ENCODE peak calls at places on chromosome 6, in eight cellular contexts. One of them, this sample, is unnamed.

GRCh38 chr6:105452924-105453756 is 50.3 kb upstream of the PREP start:
- DNase-seq in spleen: peak; percentile 83
- DNase-seq in adrenal gland: peak; percentile 57
- DNase-seq in neural progenitor cell: no peak
- DNase-seq in cardiac muscle cell: no peak
- DNase-seq in fibroblast of pulmonary artery: no peak
- DNase-seq in AG04449: no peak
- DNase-seq in osteoblast: no peak
- DNase-seq in this sample: no peak

GRCh38 chr6:130965657-130966056 is 97.4 kb downstream of the EPB41L2 start:
- DNase-seq in spleen: no peak
- DNase-seq in adrenal gland: no peak
- DNase-seq in neural progenitor cell: no peak
- DNase-seq in cardiac muscle cell: peak; percentile 82
- DNase-seq in fibroblast of pulmonary artery: peak; percentile 85
- DNase-seq in AG04449: no peak
- DNase-seq in osteoblast: no peak
- DNase-seq in this sample: peak; percentile 11

GRCh38 chr6:11848852-11849731 is 70.5 kb upstream of the ADTRP start:
- DNase-seq in spleen: no peak
- DNase-seq in adrenal gland: no peak
- DNase-seq in neural progenitor cell: no peak
- DNase-seq in cardiac muscle cell: peak; percentile 34
- DNase-seq in fibroblast of pulmonary artery: peak; percentile 35
- DNase-seq in AG04449: peak; percentile 55
- DNase-seq in osteoblast: no peak
- DNase-seq in this sample: peak; percentile 12

GRCh38 chr6:15456422-15456821 is 206.4 kb downstream of the DTNBP1 start:
- DNase-seq in spleen: no peak
- DNase-seq in adrenal gland: no peak
- DNase-seq in neural progenitor cell: no peak
- DNase-seq in cardiac muscle cell: no peak
- DNase-seq in fibroblast of pulmonary artery: no peak
- DNase-seq in AG04449: no peak
- DNase-seq in osteoblast: no peak
- DNase-seq in this sample: no peak

GRCh38 chr6:50147371-50147770 is 97.6 kb upstream of the DEFB112 start:
- DNase-seq in spleen: no peak
- DNase-seq in adrenal gland: no peak
- DNase-seq in neural progenitor cell: no peak
- DNase-seq in cardiac muscle cell: no peak
- DNase-seq in fibroblast of pulmonary artery: no peak
- DNase-seq in AG04449: no peak
- DNase-seq in osteoblast: no peak
- DNase-seq in this sample: peak; percentile 31

GRCh38 chr6:139161817-139162284 is 27.0 kb downstream of the HECA start:
- DNase-seq in spleen: no peak
- DNase-seq in adrenal gland: no peak
- DNase-seq in neural progenitor cell: no peak
- DNase-seq in cardiac muscle cell: no peak
- DNase-seq in fibroblast of pulmonary artery: no peak
- DNase-seq in AG04449: no peak
- DNase-seq in osteoblast: no peak
- DNase-seq in this sample: no peak

GRCh38 chr6:2763876-2764540 is 1.2 kb upstream of the WRNIP1 start:
- DNase-seq in spleen: peak; percentile 87
- DNase-seq in adrenal gland: peak; percentile 70
- DNase-seq in neural progenitor cell: no peak
- DNase-seq in cardiac muscle cell: no peak
- DNase-seq in fibroblast of pulmonary artery: no peak
- DNase-seq in AG04449: no peak
- DNase-seq in osteoblast: no peak
- DNase-seq in this sample: no peak

GRCh38 chr6:31740397-31741223 is 805 bp downstream of the MSH5 start:
- DNase-seq in spleen: peak; percentile 92
- DNase-seq in adrenal gland: no peak
- DNase-seq in neural progenitor cell: no peak
- DNase-seq in cardiac muscle cell: no peak
- DNase-seq in fibroblast of pulmonary artery: no peak
- DNase-seq in AG04449: no peak
- DNase-seq in osteoblast: peak; percentile 86
- DNase-seq in this sample: no peak

GRCh38 chr6:21390537-21391213 is 202.9 kb upstream of the SOX4 start:
- DNase-seq in spleen: no peak
- DNase-seq in adrenal gland: no peak
- DNase-seq in neural progenitor cell: no peak
- DNase-seq in cardiac muscle cell: no peak
- DNase-seq in fibroblast of pulmonary artery: no peak
- DNase-seq in AG04449: no peak
- DNase-seq in osteoblast: no peak
- DNase-seq in this sample: no peak

GRCh38 chr6:33746036-33746600 is 587 bp downstream of the IP6K3 start:
- DNase-seq in spleen: no peak
- DNase-seq in adrenal gland: no peak
- DNase-seq in neural progenitor cell: peak; percentile 57
- DNase-seq in cardiac muscle cell: peak; percentile 65
- DNase-seq in fibroblast of pulmonary artery: peak; percentile 57
- DNase-seq in AG04449: no peak
- DNase-seq in osteoblast: peak; percentile 91
- DNase-seq in this sample: peak; percentile 36
- TF ChIP-seq CTCF in spleen: no peak
- TF ChIP-seq CTCF in adrenal gland: no peak
- TF ChIP-seq CTCF in neural progenitor cell: no peak
- TF ChIP-seq CTCF in cardiac muscle cell: peak; percentile 9
- TF ChIP-seq CTCF in fibroblast of pulmonary artery: no peak
- TF ChIP-seq CTCF in AG04449: peak; percentile 13
- TF ChIP-seq CTCF in osteoblast: no peak
- TF ChIP-seq CTCF in this sample: no peak

DNA sequence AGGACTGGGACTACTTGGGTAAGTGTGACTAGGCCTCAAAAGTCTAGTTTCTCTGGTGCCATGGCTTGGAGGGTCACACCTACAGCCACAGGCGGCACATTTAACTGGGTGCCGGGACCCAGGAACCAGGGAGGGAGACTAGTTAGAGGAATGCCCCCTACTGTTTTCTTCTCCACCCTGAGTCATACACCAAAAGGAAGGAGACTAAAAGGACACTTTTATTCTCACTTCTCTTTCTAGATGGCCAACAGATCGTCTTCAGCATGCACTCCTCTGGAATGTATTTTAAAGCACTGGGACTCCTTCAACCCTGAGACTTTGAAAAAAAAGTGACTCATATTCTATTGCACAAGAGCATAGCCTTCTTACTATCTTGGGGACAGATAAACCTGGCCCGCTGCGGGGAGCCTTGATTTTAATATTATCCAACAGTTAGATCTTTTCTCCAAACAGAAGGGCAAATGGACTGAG is 33.4 kb downstream of the PLN start:
- DNase-seq in spleen: no peak
- DNase-seq in adrenal gland: peak; percentile 86
- DNase-seq in neural progenitor cell: no peak
- DNase-seq in cardiac muscle cell: peak; percentile 81
- DNase-seq in fibroblast of pulmonary artery: peak; percentile 79
- DNase-seq in AG04449: peak; percentile 34
- DNase-seq in osteoblast: no peak
- DNase-seq in this sample: peak; percentile 53
- H3K4me3 ChIP-seq in spleen: no peak overlapping the region
- H3K4me3 ChIP-seq in adrenal gland: no peak overlapping the region
- H3K4me3 ChIP-seq in neural progenitor cell: no peak overlapping the region
- H3K4me3 ChIP-seq in cardiac muscle cell: no peak overlapping the region
- H3K4me3 ChIP-seq in fibroblast of pulmonary artery: no peak overlapping the region
- H3K4me3 ChIP-seq in AG04449: no peak overlapping the region
- H3K4me3 ChIP-seq in osteoblast: no peak overlapping the region
- H3K4me3 ChIP-seq in this sample: no peak overlapping the region

GRCh38 chr6:169720207-169720855 is 4.0 kb downstream of the PHF10 start:
- DNase-seq in spleen: no peak
- DNase-seq in adrenal gland: no peak
- DNase-seq in neural progenitor cell: no peak
- DNase-seq in cardiac muscle cell: no peak
- DNase-seq in fibroblast of pulmonary artery: no peak
- DNase-seq in AG04449: no peak
- DNase-seq in osteoblast: no peak
- DNase-seq in this sample: no peak
- TF ChIP-seq CTCF in spleen: no peak
- TF ChIP-seq CTCF in adrenal gland: no peak
- TF ChIP-seq CTCF in neural progenitor cell: no peak
- TF ChIP-seq CTCF in cardiac muscle cell: no peak
- TF ChIP-seq CTCF in fibroblast of pulmonary artery: peak; percentile 25
- TF ChIP-seq CTCF in AG04449: no peak
- TF ChIP-seq CTCF in osteoblast: no peak
- TF ChIP-seq CTCF in this sample: peak; percentile 24

DNA sequence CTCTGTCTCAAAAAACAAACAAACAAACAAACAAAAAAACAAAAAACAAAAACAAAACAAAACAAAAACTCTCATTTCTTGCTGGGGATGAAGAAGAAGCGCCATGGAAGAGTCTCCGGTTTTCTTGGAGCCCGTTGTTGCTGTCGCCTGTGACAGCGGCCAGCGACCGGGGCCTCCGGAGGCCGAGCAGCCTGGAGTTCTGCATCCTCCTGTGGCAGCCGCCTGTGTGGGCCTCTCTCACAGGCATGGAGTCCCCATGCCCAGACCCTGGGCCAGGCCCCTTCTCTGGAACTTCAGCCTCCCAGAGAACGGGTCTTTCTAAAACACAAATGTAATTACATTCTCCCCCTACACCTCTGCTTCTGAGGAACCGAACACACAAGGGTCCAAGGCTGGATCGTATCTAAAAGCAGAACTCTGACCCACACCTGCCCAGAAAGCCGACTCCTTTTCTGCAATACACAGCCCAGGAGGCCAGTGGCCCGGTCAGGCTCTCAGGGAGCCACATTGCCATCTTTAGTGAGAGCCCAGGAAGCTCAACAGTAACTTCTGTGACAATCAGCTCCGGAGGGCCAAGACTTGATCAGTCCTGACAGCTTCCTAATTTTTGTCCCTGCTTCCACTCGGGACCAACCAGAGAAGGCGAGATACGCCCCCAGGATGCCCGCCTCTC is 18.5 kb downstream of the DACT2 start:
- DNase-seq in spleen: peak; percentile 50
- DNase-seq in adrenal gland: no peak
- DNase-seq in neural progenitor cell: no peak
- DNase-seq in cardiac muscle cell: no peak
- DNase-seq in fibroblast of pulmonary artery: no peak
- DNase-seq in AG04449: no peak
- DNase-seq in osteoblast: no peak
- DNase-seq in this sample: no peak
- H3K4me3 ChIP-seq in spleen: no peak overlapping the region
- H3K4me3 ChIP-seq in adrenal gland: no peak overlapping the region
- H3K4me3 ChIP-seq in neural progenitor cell: peak overlapping the region; percentile 22
- H3K4me3 ChIP-seq in cardiac muscle cell: no peak overlapping the region
- H3K4me3 ChIP-seq in fibroblast of pulmonary artery: no peak overlapping the region
- H3K4me3 ChIP-seq in AG04449: no peak overlapping the region
- H3K4me3 ChIP-seq in osteoblast: no peak overlapping the region
- H3K4me3 ChIP-seq in this sample: no peak overlapping the region

This sample was measured in epithelial cell of esophagus.